ENCODE peak calls at places on chromosomes 1 and 21, in ten cellular contexts. E, D, V, J, N, U, I, W, A and M are unnamed samples.

GRCh38 chr1:201321826-201322390 is 38.6 kb downstream of the PKP1 start:
- DNase-seq in A (peak; percentile 37), U (no peak), J (no peak), I (no peak), V (no peak), N (no peak), W (no peak), D (no peak), E (no peak), M (no peak)

GRCh38 chr1:164058192-164058591 is 500.8 kb upstream of the PBX1 start:
- DNase-seq in U (no peak), J (no peak), A (no peak), E (no peak), I (no peak), D (no peak), V (no peak), W (no peak), N (no peak), M (no peak)

GRCh38 chr1:17946434-17946833 is 161.2 kb upstream of the IGSF21 start:
- DNase-seq in N (no peak), W (no peak), U (no peak), J (no peak), V (no peak), E (no peak), A (no peak), I (no peak), D (no peak), M (no peak)

GRCh38 chr1:168507271-168507670 is 36.5 kb downstream of the XCL2 start:
- DNase-seq in E (no peak), J (no peak), U (no peak), W (no peak), D (no peak), V (no peak), N (no peak), A (no peak), I (no peak), M (no peak)

GRCh38 chr1:167297222-167298214 is 76.8 kb downstream of the POU2F1 start:
- DNase-seq in U (peak; percentile 59), E (no peak), A (no peak), J (no peak), I (no peak), N (no peak), V (no peak), D (no peak), W (no peak), M (no peak)

GRCh38 chr1:97441966-97442365 is 478.9 kb downstream of the DPYD start:
- DNase-seq in W (no peak), E (no peak), I (no peak), V (no peak), N (no peak), J (no peak), U (no peak), D (no peak), A (no peak), M (no peak)

GRCh38 chr1:50308883-50309282 is 114.4 kb downstream of the DMRTA2 start:
- DNase-seq in J (no peak), I (no peak), V (no peak), N (no peak), U (no peak), E (no peak), W (no peak), A (no peak), D (no peak), M (no peak)

GRCh38 chr1:185112343-185112742 is 44.4 kb downstream of the TRMT1L start:
- DNase-seq in A (no peak), N (no peak), W (no peak), E (no peak), D (no peak), I (no peak), V (no peak), U (no peak), J (no peak), M (no peak)

DNA sequence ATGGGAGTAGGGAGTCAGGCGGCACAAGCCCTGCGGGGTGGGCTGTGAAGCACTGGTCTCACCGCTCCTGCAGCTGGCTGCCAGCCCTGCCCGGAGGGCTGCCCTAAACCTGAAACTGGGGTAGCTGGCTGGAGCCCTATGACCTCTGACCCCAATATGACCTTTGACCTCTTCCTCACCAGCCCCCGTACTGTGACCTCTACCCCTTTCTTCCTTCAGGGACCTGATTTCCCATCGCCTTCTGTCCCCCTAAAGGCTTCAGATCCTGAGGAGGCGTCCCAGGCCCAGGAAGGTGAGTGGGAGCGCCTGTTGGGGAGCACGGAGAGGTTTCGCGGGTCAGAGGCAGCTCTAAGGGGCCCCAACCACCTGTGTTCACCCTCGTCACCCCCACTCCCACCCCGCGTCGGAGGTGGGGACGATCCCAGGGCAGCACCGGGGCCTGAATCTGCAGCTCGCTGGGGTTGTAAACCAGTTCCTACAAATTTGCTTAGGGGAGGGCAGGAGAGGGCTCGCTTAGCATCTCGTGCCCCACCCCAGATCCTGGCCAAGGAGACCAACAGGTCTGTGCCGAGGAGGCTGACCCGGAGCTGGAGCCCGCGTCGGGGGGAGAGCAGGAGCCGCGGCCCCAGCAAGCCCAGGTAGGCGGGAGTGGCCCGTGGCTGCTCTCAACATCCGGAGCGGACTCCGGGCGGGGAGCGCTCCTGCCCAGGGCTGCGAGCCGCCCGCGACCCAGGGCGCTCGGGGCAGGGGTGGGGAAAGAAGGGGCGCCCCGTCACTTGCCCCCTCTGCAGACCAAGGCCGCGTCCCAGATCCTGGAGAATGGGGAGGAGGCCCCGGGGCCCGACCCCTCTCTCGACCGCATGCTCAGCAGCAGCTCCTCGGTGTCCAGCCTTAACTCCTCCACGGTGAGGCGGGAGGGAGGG is 7.3 kb downstream of the SYTL1 start:
- DNase-seq in W (peak; percentile 87), N (no peak), U (peak; percentile 73), A (peak; percentile 87), D (no peak), E (no peak), J (no peak), V (no peak), I (no peak), M (no peak)
- H3K4me3 ChIP-seq in W (peak overlapping the region; percentile 44), N (peak overlapping the region; percentile 69), U (peak overlapping the region; percentile 46), A (peak overlapping the region; percentile 58), D (peak overlapping the region; percentile 45), E (peak overlapping the region; percentile 56), J (peak overlapping the region; percentile 59), V (peak overlapping the region; percentile 48), I (peak overlapping the region; percentile 46), M (peak overlapping the region; percentile 70)

GRCh38 chr1:117301906-117302305 is 65.3 kb upstream of the MAN1A2 start:
- DNase-seq in I (no peak), D (no peak), J (no peak), N (no peak), V (no peak), W (no peak), U (no peak), E (no peak), A (no peak), M (no peak)
- TF ChIP-seq CTCF in I (no peak), D (no peak), J (no peak), N (no peak), V (no peak), W (no peak), U (no peak), E (no peak), A (no peak), M (no peak)

GRCh38 chr1:78054559-78054958 is 8.8 kb downstream of the GIPC2 start:
- DNase-seq in N (no peak), U (no peak), J (no peak), W (no peak), E (no peak), A (no peak), D (no peak), I (no peak), V (no peak), M (no peak)
- H3K27ac ChIP-seq in N (no peak overlapping the region), U (no peak overlapping the region), J (no peak overlapping the region), W (no peak overlapping the region), E (no peak overlapping the region), A (no peak overlapping the region), D (no peak overlapping the region), I (no peak overlapping the region), V (no peak overlapping the region), M (no peak overlapping the region)

GRCh38 chr1:6246497-6247295 is 2.7 kb downstream of the HES3 start:
- DNase-seq in D (peak; percentile 89), W (peak; percentile 94), U (peak; percentile 81), I (peak; percentile 69), N (peak; percentile 76), V (peak; percentile 37), E (peak; percentile 90), J (peak; percentile 51), A (peak; percentile 87), M (peak; percentile 84)
- H3K4me3 ChIP-seq in D (no peak overlapping the region), W (no peak overlapping the region), U (no peak overlapping the region), I (no peak overlapping the region), N (no peak overlapping the region), V (no peak overlapping the region), E (no peak overlapping the region), J (peak overlapping the region; percentile 64), A (no peak overlapping the region), M (no peak overlapping the region)

DNA sequence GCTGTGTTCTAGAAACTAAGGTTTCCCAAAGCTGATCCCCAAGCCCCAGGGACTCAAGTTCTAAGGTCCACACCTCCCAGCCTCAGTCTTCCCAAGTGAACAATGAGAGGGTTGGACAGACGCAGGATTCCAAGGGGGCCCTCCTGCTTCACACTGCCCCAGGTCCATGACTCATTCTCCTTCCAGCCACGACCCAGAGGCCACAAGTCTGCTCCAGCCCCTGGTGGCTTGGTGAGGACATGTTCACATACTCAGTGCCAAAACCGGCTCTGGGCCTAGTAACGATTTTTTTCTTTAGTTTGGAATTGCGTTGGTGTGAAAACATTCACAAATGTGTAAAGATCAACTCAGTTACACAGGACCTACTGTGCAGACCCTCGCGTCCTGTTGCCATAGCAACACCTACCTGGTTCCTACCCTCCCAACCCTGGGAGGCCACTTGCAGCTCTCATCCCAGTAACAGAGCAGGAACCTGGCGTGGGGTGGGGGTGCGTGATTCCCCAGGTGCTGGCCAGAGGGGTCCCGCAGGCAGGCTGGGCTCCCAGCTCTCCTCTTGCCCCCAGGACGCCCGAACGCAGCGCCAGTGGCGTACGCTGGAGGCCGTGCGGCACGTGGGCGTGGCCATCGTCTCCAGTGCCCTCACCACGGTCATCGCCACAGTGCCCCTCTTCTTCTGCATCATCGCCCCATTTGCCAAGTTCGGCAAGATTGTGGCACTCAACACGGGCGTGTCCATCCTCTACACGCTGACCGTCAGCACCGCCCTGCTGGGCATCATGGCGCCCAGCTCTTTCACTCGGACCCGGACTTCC is 57.0 kb downstream of the DISP3 start:
- DNase-seq in D (no peak), V (no peak), A (no peak), J (no peak), N (no peak), W (peak; percentile 60), U (no peak), E (no peak), I (no peak), M (no peak)
- TF ChIP-seq CTCF in D (no peak), V (no peak), A (no peak), J (no peak), N (no peak), W (no peak), U (no peak), E (no peak), I (no peak), M (no peak)

GRCh38 chr21:17538576-17538975 is 25.7 kb downstream of the CXADR start:
- DNase-seq in J (no peak), D (no peak), I (no peak), N (no peak), V (no peak), W (no peak), E (no peak), U (no peak), A (no peak), M (no peak)
- H3K27ac ChIP-seq in J (no peak overlapping the region), D (no peak overlapping the region), I (no peak overlapping the region), N (no peak overlapping the region), V (no peak overlapping the region), W (no peak overlapping the region), E (no peak overlapping the region), U (no peak overlapping the region), A (no peak overlapping the region), M (no peak overlapping the region)